ENCODE peak calls at places on chromosomes 11 and 22, in six cellular contexts. One of them, this sample, is unnamed.

GRCh38 chr11:134950692-134951304 is 538.8 kb upstream of the B3GAT1 start:
- DNase-seq in K562: no peak
- DNase-seq in stomach: no peak
- DNase-seq in sigmoid colon: no peak
- DNase-seq in endothelial cell of umbilical vein: peak; percentile 4
- DNase-seq in GM23338: no peak
- DNase-seq in this sample: no peak

GRCh38 chr11:88206746-88207145 is 31.5 kb upstream of the RAB38 start:
- DNase-seq in K562: no peak
- DNase-seq in stomach: no peak
- DNase-seq in sigmoid colon: no peak
- DNase-seq in endothelial cell of umbilical vein: no peak
- DNase-seq in GM23338: no peak
- DNase-seq in this sample: no peak

GRCh38 chr11:43359432-43359818 is 705 bp downstream of the TTC17 start:
- DNase-seq in K562: peak; percentile 57
- DNase-seq in stomach: no peak
- DNase-seq in sigmoid colon: no peak
- DNase-seq in endothelial cell of umbilical vein: peak; percentile 58
- DNase-seq in GM23338: peak; percentile 45
- DNase-seq in this sample: no peak

GRCh38 chr11:31817054-31817620 is 6.0 kb upstream of the PAX6 start:
- DNase-seq in K562: peak; percentile 14
- DNase-seq in stomach: no peak
- DNase-seq in sigmoid colon: peak; percentile 52
- DNase-seq in endothelial cell of umbilical vein: no peak
- DNase-seq in GM23338: peak; percentile 60
- DNase-seq in this sample: no peak

GRCh38 chr11:114061053-114062049 is 1.8 kb downstream of the ZBTB16 start:
- DNase-seq in K562: no peak
- DNase-seq in stomach: peak; percentile 48
- DNase-seq in sigmoid colon: peak; percentile 87
- DNase-seq in endothelial cell of umbilical vein: peak; percentile 48
- DNase-seq in GM23338: peak; percentile 37
- DNase-seq in this sample: no peak

GRCh38 chr11:92211576-92212167 is 12.9 kb upstream of the FAT3 start:
- DNase-seq in K562: no peak
- DNase-seq in stomach: no peak
- DNase-seq in sigmoid colon: no peak
- DNase-seq in endothelial cell of umbilical vein: no peak
- DNase-seq in GM23338: peak; percentile 63
- DNase-seq in this sample: no peak

GRCh38 chr22:46618667-46619066 is 1.5 kb upstream of the GRAMD4 start:
- DNase-seq in K562: no peak
- DNase-seq in stomach: no peak
- DNase-seq in sigmoid colon: no peak
- DNase-seq in endothelial cell of umbilical vein: no peak
- DNase-seq in GM23338: no peak
- DNase-seq in this sample: no peak

GRCh38 chr11:118621071-118621815 is 13.8 kb downstream of the PHLDB1 start:
- DNase-seq in K562: peak; percentile 89
- DNase-seq in stomach: peak; percentile 85
- DNase-seq in sigmoid colon: peak; percentile 96
- DNase-seq in endothelial cell of umbilical vein: peak; percentile 93
- DNase-seq in GM23338: peak; percentile 95
- DNase-seq in this sample: peak; percentile 91

GRCh38 chr22:31488346-31488883 is 1.2 kb downstream of the EIF4ENIF1 start:
- DNase-seq in K562: no peak
- DNase-seq in stomach: no peak
- DNase-seq in sigmoid colon: no peak
- DNase-seq in endothelial cell of umbilical vein: no peak
- DNase-seq in GM23338: no peak
- DNase-seq in this sample: no peak

GRCh38 chr11:131999084-131999483 is 628.7 kb downstream of the NTM start:
- DNase-seq in K562: no peak
- DNase-seq in stomach: no peak
- DNase-seq in sigmoid colon: no peak
- DNase-seq in endothelial cell of umbilical vein: no peak
- DNase-seq in GM23338: peak; percentile 20
- DNase-seq in this sample: no peak

GRCh38 chr11:12213920-12214319 is 103.5 kb downstream of the MICAL2 start:
- DNase-seq in K562: no peak
- DNase-seq in stomach: no peak
- DNase-seq in sigmoid colon: no peak
- DNase-seq in endothelial cell of umbilical vein: peak; percentile 34
- DNase-seq in GM23338: no peak
- DNase-seq in this sample: no peak

GRCh38 chr11:109040303-109040702 is 375.4 kb downstream of the DDX10 start:
- DNase-seq in K562: peak; percentile 31
- DNase-seq in stomach: no peak
- DNase-seq in sigmoid colon: no peak
- DNase-seq in endothelial cell of umbilical vein: no peak
- DNase-seq in GM23338: peak; percentile 77
- DNase-seq in this sample: no peak

GRCh38 chr22:37566329-37566837 is 6.1 kb downstream of the CDC42EP1 start:
- DNase-seq in K562: no peak
- DNase-seq in stomach: no peak
- DNase-seq in sigmoid colon: no peak
- DNase-seq in endothelial cell of umbilical vein: no peak
- DNase-seq in GM23338: no peak
- DNase-seq in this sample: no peak

GRCh38 chr11:64318694-64319420 is 936 bp downstream of the PRDX5 start:
- DNase-seq in K562: peak; percentile 59
- DNase-seq in stomach: no peak
- DNase-seq in sigmoid colon: peak; percentile 74
- DNase-seq in endothelial cell of umbilical vein: no peak
- DNase-seq in GM23338: peak; percentile 50
- DNase-seq in this sample: no peak

GRCh38 chr11:93234602-93235207 is 36.9 kb upstream of the SLC36A4 start:
- DNase-seq in K562: peak; percentile 73
- DNase-seq in stomach: peak; percentile 81
- DNase-seq in sigmoid colon: peak; percentile 84
- DNase-seq in endothelial cell of umbilical vein: peak; percentile 77
- DNase-seq in GM23338: peak; percentile 90
- DNase-seq in this sample: peak; percentile 76

GRCh38 chr11:134252539-134253188 is 488 bp downstream of the THYN1 start:
- DNase-seq in K562: no peak
- DNase-seq in stomach: no peak
- DNase-seq in sigmoid colon: no peak
- DNase-seq in endothelial cell of umbilical vein: no peak
- DNase-seq in GM23338: peak; percentile 58
- DNase-seq in this sample: no peak

GRCh38 chr11:94032066-94032465 is 10.9 kb downstream of the HEPHL1 start:
- DNase-seq in K562: no peak
- DNase-seq in stomach: no peak
- DNase-seq in sigmoid colon: no peak
- DNase-seq in endothelial cell of umbilical vein: no peak
- DNase-seq in GM23338: no peak
- DNase-seq in this sample: no peak

GRCh38 chr11:78022397-78023396 is at the start of gene KCTD14:
- DNase-seq in K562: no peak
- DNase-seq in stomach: peak; percentile 75
- DNase-seq in sigmoid colon: peak; percentile 66
- DNase-seq in endothelial cell of umbilical vein: no peak
- DNase-seq in GM23338: peak; percentile 79
- DNase-seq in this sample: no peak

DNA sequence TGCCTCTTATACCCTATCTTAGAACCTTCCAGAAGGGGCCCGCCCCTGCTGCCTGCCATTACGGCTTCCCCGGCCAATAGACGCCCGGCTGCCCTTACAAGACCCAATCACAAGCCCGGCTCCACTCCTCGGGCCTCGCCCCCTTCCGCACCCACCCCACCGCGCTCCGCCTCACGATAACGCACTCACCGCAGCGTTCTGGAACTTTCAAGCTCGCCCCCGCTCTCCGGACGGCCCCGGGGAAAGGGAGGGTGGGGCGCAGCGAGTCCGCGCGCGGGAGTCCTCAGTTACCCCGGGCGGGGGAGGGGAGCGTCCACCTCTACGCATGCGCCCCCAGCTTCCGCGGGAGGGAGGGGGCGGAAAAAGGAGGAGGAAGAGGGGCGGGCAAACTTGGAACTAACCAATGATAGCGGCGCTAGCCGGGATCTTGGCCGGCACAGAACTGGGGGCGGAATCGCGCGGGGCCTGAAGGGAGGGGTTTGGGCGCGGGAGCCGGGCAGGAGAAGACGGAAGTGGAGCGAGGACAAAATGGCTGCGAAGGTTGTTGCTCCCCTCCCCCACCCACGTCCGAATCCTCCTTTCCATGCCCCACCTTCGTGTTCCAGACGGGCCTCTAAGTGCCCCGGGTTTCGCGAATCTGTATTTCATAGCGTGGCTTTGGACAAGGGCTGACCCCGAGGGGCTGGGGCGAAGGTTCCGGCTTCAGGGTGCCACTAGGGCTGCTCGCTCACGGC is 389 bp upstream of the HSPA8 start:
- DNase-seq in K562: peak; percentile 99
- DNase-seq in stomach: peak; percentile 99
- DNase-seq in sigmoid colon: peak; percentile 100
- DNase-seq in endothelial cell of umbilical vein: peak; percentile 100
- DNase-seq in GM23338: peak; percentile 99
- DNase-seq in this sample: peak; percentile 100
- H3K4me1 ChIP-seq in K562: peaks cover 3% of the 10 kb centered on the region
- H3K4me1 ChIP-seq in stomach: peaks cover 48% of the 10 kb centered on the region
- H3K4me1 ChIP-seq in sigmoid colon: peaks cover 70% of the 10 kb centered on the region
- H3K4me1 ChIP-seq in endothelial cell of umbilical vein: peaks cover 29% of the 10 kb centered on the region
- H3K4me1 ChIP-seq in GM23338: peaks cover 35% of the 10 kb centered on the region
- H3K4me1 ChIP-seq in this sample: peaks cover 57% of the 10 kb centered on the region

GRCh38 chr11:61626580-61627380 is 45.9 kb upstream of the SYT7 start:
- DNase-seq in K562: no peak
- DNase-seq in stomach: peak; percentile 89
- DNase-seq in sigmoid colon: no peak
- DNase-seq in endothelial cell of umbilical vein: no peak
- DNase-seq in GM23338: peak; percentile 79
- DNase-seq in this sample: no peak

GRCh38 chr11:61630104-61630503 is 49.2 kb upstream of the SYT7 start:
- DNase-seq in K562: no peak
- DNase-seq in stomach: no peak
- DNase-seq in sigmoid colon: no peak
- DNase-seq in endothelial cell of umbilical vein: no peak
- DNase-seq in GM23338: no peak
- DNase-seq in this sample: no peak

GRCh38 chr11:61629082-61629481 is 48.2 kb upstream of the SYT7 start:
- DNase-seq in K562: no peak
- DNase-seq in stomach: no peak
- DNase-seq in sigmoid colon: no peak
- DNase-seq in endothelial cell of umbilical vein: no peak
- DNase-seq in GM23338: no peak
- DNase-seq in this sample: no peak

GRCh38 chr11:61625525-61625924 is 44.6 kb upstream of the SYT7 start:
- DNase-seq in K562: no peak
- DNase-seq in stomach: no peak
- DNase-seq in sigmoid colon: no peak
- DNase-seq in endothelial cell of umbilical vein: no peak
- DNase-seq in GM23338: no peak
- DNase-seq in this sample: no peak

DNA sequence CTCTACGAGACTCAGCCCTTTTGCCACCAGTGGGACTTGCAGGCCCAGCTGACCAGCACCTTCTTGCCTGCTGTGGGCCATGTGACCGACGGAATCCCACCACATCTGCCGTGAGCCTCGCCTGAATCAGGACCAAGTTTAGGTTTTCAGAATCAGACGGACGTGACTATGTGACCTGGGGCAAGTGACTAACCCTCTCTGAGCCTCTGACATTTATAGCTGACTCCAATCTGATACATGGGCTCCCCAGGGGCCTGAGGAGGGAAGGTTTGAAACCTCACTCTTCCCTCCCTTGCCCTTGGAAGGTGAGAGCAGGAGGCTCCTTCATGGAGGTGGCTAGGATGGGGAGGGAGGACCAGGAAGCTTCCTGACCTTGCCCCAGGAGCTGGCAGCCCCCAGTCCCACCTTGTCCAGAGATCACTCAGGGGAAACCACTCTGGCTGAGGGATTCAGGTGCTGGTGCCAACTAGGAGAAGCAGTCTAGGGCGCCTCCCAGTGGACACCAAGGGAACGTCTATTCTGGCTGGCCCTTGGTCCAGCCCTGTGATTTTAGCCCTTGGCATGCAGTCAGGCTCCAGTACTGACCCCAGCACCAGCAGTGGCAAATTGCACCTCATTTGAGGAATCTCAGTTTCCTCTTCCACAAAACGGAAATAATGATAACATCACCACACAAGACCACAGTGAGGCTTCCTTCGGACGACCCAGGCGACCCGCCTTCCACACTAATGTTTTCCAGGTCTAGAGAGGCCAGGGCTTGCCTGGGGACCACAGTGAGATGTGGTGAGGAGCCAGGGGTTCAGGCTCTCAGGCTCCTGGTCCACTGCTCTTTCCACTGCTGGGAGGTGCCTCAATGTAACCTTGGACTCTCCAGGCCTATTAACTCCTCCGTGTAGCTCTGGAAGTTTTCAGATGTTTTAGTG is 47.2 kb upstream of the SYT7 start:
- DNase-seq in K562: peak; percentile 65
- DNase-seq in stomach: peak; percentile 81
- DNase-seq in sigmoid colon: peak; percentile 85
- DNase-seq in endothelial cell of umbilical vein: peak; percentile 55
- DNase-seq in GM23338: peak; percentile 88
- DNase-seq in this sample: peak; percentile 76
- TF ChIP-seq POLR2AphosphoS5 in K562: no peak
- TF ChIP-seq POLR2AphosphoS5 in stomach: peak; percentile 15
- TF ChIP-seq POLR2AphosphoS5 in sigmoid colon: no peak
- TF ChIP-seq POLR2AphosphoS5 in endothelial cell of umbilical vein: no peak
- TF ChIP-seq POLR2AphosphoS5 in GM23338: no peak
- TF ChIP-seq POLR2AphosphoS5 in this sample: no peak

DNA sequence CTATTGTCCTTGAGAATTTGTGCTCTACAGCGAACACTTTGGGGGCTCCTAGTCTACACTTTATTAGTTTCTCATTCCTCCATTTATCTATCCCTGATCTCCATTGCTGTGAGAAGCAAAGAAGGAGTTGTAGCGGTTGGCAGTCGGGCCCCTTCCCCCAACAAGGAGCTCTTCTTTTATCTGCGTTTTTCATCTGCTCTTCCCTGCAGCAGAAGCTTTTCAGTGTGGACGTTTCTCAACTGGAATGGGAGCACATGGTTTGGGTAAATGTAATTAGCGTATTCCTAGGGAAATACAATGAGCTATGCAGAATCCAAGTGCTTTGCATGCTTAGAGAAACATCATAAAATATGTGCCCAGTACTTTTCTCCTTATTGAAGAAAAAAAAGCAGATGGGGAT is 117.8 kb upstream of the CCDC90B start:
- DNase-seq in K562: no peak
- DNase-seq in stomach: no peak
- DNase-seq in sigmoid colon: no peak
- DNase-seq in endothelial cell of umbilical vein: no peak
- DNase-seq in GM23338: peak; percentile 7
- DNase-seq in this sample: no peak
- H3K4me1 ChIP-seq in K562: no peaks in the 10 kb centered on the region
- H3K4me1 ChIP-seq in stomach: no peaks in the 10 kb centered on the region
- H3K4me1 ChIP-seq in sigmoid colon: no peaks in the 10 kb centered on the region
- H3K4me1 ChIP-seq in endothelial cell of umbilical vein: no peaks in the 10 kb centered on the region
- H3K4me1 ChIP-seq in GM23338: peaks cover 5% of the 10 kb centered on the region
- H3K4me1 ChIP-seq in this sample: no peaks in the 10 kb centered on the region

DNA sequence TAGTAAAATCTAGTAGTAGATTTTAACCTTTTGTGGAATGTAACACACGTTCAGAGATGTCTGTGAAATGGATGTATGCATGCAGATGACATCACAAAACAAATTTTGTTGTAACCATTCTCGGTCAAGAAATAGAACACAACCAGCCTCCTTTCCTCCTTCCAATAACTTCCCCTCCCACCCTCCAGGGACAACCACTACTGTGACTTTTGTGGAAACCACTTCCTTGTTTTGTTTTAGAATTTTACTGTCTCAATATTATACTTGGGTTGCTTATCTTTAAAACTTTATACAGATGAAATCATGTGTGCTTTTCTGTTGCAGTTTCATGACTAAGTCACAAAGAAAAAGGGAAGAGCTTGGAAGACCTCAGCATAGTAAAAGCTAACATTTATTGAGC is 189.4 kb upstream of the NCAM1 start:
- DNase-seq in K562: no peak
- DNase-seq in stomach: no peak
- DNase-seq in sigmoid colon: no peak
- DNase-seq in endothelial cell of umbilical vein: no peak
- DNase-seq in GM23338: no peak
- DNase-seq in this sample: no peak
- TF ChIP-seq POLR2AphosphoS5 in K562: no peak
- TF ChIP-seq POLR2AphosphoS5 in stomach: no peak
- TF ChIP-seq POLR2AphosphoS5 in sigmoid colon: no peak
- TF ChIP-seq POLR2AphosphoS5 in endothelial cell of umbilical vein: no peak
- TF ChIP-seq POLR2AphosphoS5 in GM23338: no peak
- TF ChIP-seq POLR2AphosphoS5 in this sample: no peak